ENCODE peak calls at places on chromosomes 16 and 17, in four cellular contexts. Y, H, J and B are unnamed samples.

GRCh38 chr17:40803617-40804082 is 3.9 kb upstream of the KRT28 start:
- DNase-seq in J (peak; percentile 71), H (peak; percentile 35), Y (peak; percentile 95), B (peak; percentile 71)

GRCh38 chr17:65297384-65297783 is 160.2 kb downstream of the RGS9 start:
- DNase-seq in H (no peak), Y (no peak), J (peak; percentile 17), B (peak; percentile 56)

GRCh38 chr17:48529191-48529979 is 1.4 kb downstream of the HOXB1 start:
- DNase-seq in H (no peak), Y (no peak), J (no peak), B (peak; percentile 22)

GRCh38 chr16:19094542-19095365 is 19.0 kb upstream of the ITPRIPL2 start:
- DNase-seq in H (no peak), Y (peak; percentile 23), J (no peak), B (peak; percentile 21)

GRCh38 chr17:28901866-28902818 is 737 bp downstream of the DHRS13 start:
- DNase-seq in J (no peak), H (no peak), Y (no peak), B (no peak)

GRCh38 chr16:15980329-15980728 is 30.9 kb downstream of the ABCC1 start:
- DNase-seq in Y (no peak), J (no peak), H (no peak), B (no peak)

GRCh38 chr16:76518791-76519190 is 241.6 kb downstream of the CNTNAP4 start:
- DNase-seq in H (no peak), Y (no peak), J (no peak), B (no peak)

GRCh38 chr17:55710410-55710809 is 12.3 kb downstream of the TMEM100 start:
- DNase-seq in J (no peak), H (no peak), Y (no peak), B (peak; percentile 49)

GRCh38 chr17:40482722-40483121 is 18.7 kb downstream of the TNS4 start:
- DNase-seq in Y (no peak), J (no peak), H (no peak), B (peak; percentile 61)

GRCh38 chr17:16301963-16302855 is 51.1 kb downstream of the CENPV start:
- DNase-seq in J (peak; percentile 17), Y (no peak), H (no peak), B (peak; percentile 59)

GRCh38 chr17:16298140-16298662 is 55.1 kb downstream of the CENPV start:
- DNase-seq in J (no peak), Y (no peak), H (no peak), B (no peak)

GRCh38 chr17:16300554-16300953 is 52.7 kb downstream of the CENPV start:
- DNase-seq in J (no peak), Y (no peak), H (no peak), B (no peak)

GRCh38 chr17:16304832-16305231 is 48.4 kb downstream of the CENPV start:
- DNase-seq in H (no peak), J (peak; percentile 43), Y (no peak), B (peak; percentile 23)

DNA sequence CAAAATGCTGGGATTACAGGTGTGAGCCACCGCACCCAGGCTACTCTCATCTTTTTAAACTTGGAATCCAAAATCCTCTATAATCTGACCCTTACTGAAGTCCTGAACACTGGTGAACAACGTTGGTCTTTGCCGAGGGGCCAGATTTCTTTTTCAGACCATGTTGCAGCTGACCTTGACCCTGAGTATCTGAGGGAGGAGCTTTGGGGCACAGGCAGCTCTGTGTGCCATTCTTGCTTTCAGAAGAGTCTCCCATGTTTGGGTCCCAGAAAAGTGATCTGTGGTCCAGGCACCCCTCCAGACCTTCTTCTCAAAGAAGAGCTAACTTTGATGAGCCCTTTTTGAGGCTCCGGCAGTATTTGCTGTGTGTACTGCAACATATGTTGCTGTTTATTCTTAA is 50.4 kb downstream of the CENPV start:
- DNase-seq in J (no peak), Y (no peak), H (no peak), B (no peak)
- TF ChIP-seq CTCF in J (no peak), Y (no peak), H (no peak), B (no peak)

GRCh38 chr16:85903576-85903975 is 4.6 kb downstream of the IRF8 start:
- DNase-seq in H (no peak), Y (no peak), J (no peak), B (no peak)
- H3K4me3 ChIP-seq in H (no peak overlapping the region), Y (no peak overlapping the region), J (no peak overlapping the region), B (no peak overlapping the region)

GRCh38 chr16:49739381-49739780 is 116.5 kb downstream of the ZNF423 start:
- DNase-seq in H (no peak), J (no peak), Y (no peak), B (no peak)
- TF ChIP-seq CTCF in H (no peak), J (peak; percentile 33), Y (no peak), B (no peak)

GRCh38 chr17:79305831-79306687 is 231.4 kb downstream of the ENGASE start:
- DNase-seq in H (no peak), J (no peak), Y (no peak), B (no peak)

GRCh38 chr17:79306688-79307323 is 232.2 kb downstream of the ENGASE start:
- DNase-seq in Y (no peak), J (no peak), H (no peak), B (no peak)

GRCh38 chr17:79305376-79305775 is 230.8 kb downstream of the ENGASE start:
- DNase-seq in J (no peak), Y (no peak), H (no peak), B (no peak)

GRCh38 chr17:79303641-79304205 is 229.1 kb downstream of the ENGASE start:
- DNase-seq in Y (no peak), H (no peak), J (no peak), B (no peak)

DNA sequence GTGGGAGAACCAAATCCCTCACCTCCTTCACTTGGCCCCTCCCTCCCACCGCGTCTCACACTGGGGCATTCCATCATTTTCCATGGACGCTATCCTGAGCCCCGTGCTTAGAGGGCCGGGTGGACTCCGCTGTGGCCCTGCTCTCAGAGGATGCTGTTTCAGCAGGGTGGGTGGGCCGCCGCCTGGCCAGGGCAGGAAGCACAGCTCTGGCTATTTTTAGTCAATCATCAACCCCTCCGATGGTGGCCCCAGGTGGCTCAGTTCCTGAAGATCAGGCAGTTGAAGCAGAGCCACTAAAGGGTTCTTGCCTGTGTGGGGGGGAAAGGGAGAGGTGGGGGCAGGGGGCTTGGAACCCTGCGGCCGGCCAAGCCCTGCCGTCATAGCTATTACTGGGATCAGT is 230.3 kb downstream of the ENGASE start:
- DNase-seq in H (no peak), Y (no peak), J (no peak), B (no peak)
- H3K4me3 ChIP-seq in H (no peak overlapping the region), Y (no peak overlapping the region), J (no peak overlapping the region), B (no peak overlapping the region)

DNA sequence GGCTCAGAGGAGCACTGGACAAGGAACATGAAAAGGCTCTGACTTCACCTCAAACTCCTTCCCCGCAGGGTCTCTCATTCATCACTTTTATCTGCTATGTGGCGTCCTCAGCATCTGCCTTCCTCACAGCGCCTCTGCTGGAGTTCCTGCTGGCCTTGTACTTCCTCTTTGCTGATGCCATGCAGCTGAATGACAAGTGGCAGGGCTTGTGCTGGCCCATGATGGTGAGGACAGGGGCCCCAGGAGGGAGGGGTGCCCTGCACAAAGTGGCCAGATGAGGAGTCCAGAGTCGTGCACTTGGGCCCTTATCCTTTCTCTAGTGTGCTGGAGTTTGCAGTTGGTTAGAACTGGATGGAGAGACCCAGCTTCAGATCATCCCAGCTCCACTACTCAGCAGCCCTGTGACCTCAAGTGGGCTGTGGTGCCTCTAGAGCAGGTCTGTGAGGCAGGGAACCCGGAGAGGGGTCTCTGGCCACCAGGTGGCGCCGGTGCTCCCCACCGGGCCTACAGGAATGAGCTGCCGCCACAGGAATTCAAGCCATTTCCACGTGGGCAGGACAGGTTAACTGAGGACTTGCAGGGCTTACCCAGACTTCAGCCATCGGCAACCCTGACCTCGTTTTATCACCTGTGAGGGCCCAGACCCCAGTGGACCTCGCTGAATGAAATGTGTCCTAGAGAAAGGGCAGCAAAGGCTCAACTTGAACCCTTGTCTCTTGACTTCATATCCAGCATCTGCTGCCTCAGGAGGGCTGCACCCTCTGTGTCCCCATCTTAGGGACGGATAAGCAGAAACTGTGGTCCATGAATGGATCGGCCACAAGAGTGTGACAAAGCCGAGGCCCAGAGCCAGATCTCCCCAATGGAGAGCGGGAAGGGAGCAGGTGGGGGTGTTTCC is 4.0 kb downstream of the CMTM3 start:
- DNase-seq in J (peak; percentile 82), H (peak; percentile 86), Y (peak; percentile 97), B (peak; percentile 77)
- TF ChIP-seq CTCF in J (peak; percentile 95), H (peak; percentile 89), Y (peak; percentile 35), B (peak; percentile 97)

DNA sequence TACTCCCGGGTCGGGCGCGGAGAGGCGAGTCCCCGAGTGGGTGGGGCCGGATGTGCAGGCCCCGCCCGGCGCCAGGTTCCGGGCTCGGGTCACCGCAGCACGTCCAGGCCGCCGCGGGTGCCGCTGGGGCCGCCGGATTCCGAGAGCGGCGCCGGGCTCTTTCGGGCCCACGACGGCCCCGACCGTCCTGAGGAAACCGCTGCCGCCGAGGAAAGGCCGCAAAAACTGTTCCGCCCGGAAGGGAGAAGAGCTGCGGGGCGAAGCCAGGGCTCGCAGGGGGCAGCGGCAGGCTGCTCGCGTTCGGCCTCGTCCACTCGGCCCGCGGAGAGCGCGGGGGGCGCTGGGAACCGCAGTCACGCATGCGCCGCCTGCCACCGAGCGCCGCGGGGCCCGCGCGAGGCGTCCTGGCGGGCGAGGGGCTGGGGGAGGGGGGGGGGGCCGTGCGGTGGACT is at the start of gene ZKSCAN2:
- DNase-seq in J (peak; percentile 75), Y (peak; percentile 97), H (peak; percentile 62), B (peak; percentile 72)
- H3K4me3 ChIP-seq in J (peak within 1 kb of the TSS; percentile 77), Y (peak within 1 kb of the TSS; percentile 67), H (peak within 1 kb of the TSS; percentile 81), B (peak within 1 kb of the TSS; percentile 84)

DNA sequence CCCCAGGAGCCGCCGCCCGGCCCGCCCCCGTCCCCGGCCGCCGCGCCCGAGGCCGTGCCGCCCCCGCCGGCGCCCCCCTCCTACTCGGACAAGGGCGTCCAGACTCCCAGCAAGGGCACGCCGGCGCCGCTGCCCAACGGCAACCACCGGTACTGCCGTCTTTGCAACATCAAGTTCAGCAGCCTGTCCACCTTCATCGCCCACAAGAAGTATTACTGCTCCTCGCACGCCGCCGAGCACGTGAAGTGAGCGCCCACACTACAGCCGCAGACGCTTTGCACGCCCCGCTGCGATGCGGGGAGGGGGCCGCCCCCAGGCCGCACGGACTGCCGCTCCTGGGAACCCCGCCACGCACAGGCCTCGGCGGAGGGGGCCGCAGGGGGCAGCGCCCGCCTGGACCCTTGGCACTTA is 35.5 kb upstream of the ZC3H18 start:
- DNase-seq in J (peak; percentile 13), Y (no peak), H (no peak), B (peak; percentile 8)
- TF ChIP-seq CTCF in J (peak; percentile 19), Y (no peak), H (no peak), B (peak; percentile 24)

DNA sequence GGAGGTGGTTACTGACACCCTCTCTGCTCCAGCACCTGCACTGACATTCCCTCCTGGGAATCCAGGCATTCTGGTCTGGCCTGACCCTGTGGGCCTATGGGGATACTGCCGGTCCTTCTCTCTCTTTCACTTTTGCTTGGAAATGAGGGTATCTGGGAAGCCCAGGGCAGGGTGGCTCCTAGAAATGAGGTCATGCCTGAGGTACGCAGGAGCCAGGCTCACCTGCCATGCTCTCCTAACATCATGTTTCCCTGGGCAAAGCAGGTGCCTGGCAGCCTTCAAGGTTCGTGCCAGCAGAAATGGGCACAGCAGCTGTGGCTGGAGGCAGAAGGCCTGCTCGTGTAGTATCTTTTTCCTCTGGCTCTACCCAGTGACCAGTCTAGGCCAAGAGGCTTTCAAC is 3.3 kb downstream of the ITGA3 start:
- DNase-seq in Y (no peak), H (no peak), J (no peak), B (no peak)
- H3K4me3 ChIP-seq in Y (no peak overlapping the region), H (no peak overlapping the region), J (peak overlapping the region; percentile 26), B (peak overlapping the region; percentile 68)

GRCh38 chr17:71417142-71417541 is 703.7 kb upstream of the SOX9 start:
- DNase-seq in H (no peak), J (no peak), Y (no peak), B (no peak)
- TF ChIP-seq CTCF in H (no peak), J (no peak), Y (no peak), B (no peak)